ENCODE peak calls at places on chromosome 7, in six cellular contexts. J, E, A, L, Q and U are unnamed samples. For H3K4me1, the result is how much of the 10 kb centered on the place peaks cover.

GRCh38 chr7:56291-56913 is 136.0 kb upstream of the FAM20C start:
- DNase-seq in J (no peak), E (no peak), A (no peak), L (no peak), Q (no peak), U (no peak)

GRCh38 chr7:27329917-27330316 is 87.3 kb downstream of the EVX1 start:
- DNase-seq in J (no peak), E (no peak), A (no peak), L (no peak), Q (no peak), U (no peak)

GRCh38 chr7:132345030-132345429 is 231.2 kb downstream of the PLXNA4 start:
- DNase-seq in J (no peak), E (no peak), A (no peak), L (no peak), Q (no peak), U (no peak)

GRCh38 chr7:131226116-131226562 is 101.5 kb upstream of the MKLN1 start:
- DNase-seq in J (peak), E (no peak), A (no peak), L (peak), Q (no peak), U (no peak)

GRCh38 chr7:45588466-45588865 is 14.3 kb downstream of the ADCY1 start:
- DNase-seq in J (no peak), E (no peak), A (no peak), L (no peak), Q (no peak), U (no peak)

GRCh38 chr7:136063337-136063666 is 86.1 kb upstream of the MTPN start:
- DNase-seq in J (no peak), E (no peak), A (no peak), L (no peak), Q (no peak), U (no peak)

GRCh38 chr7:45181991-45182855 is 24.6 kb downstream of the RAMP3 start:
- DNase-seq in J (no peak), E (no peak), A (peak), L (no peak), Q (no peak), U (no peak)

GRCh38 chr7:22565315-22565811 is 65.4 kb upstream of the STEAP1B start:
- DNase-seq in J (peak), E (no peak), A (no peak), L (peak), Q (no peak), U (no peak)

GRCh38 chr7:90178592-90179279 is 24.5 kb downstream of the STEAP1 start:
- DNase-seq in J (peak), E (no peak), A (no peak), L (peak), Q (peak), U (peak)

GRCh38 chr7:77887567-77887966 is 89.0 kb downstream of the PHTF2 start:
- DNase-seq in J (peak), E (no peak), A (no peak), L (peak), Q (peak), U (no peak)

GRCh38 chr7:70177166-70177565 is 578.9 kb downstream of the AUTS2 start:
- DNase-seq in J (no peak), E (no peak), A (no peak), L (no peak), Q (no peak), U (no peak)

GRCh38 chr7:16668049-16668858 is 22.3 kb downstream of the BZW2 start:
- DNase-seq in J (peak), E (no peak), A (no peak), L (peak), Q (peak), U (peak)

GRCh38 chr7:41107330-41107937 is 595.5 kb downstream of the INHBA start:
- DNase-seq in J (peak), E (no peak), A (no peak), L (no peak), Q (peak), U (peak)

GRCh38 chr7:17913250-17913649 is 27.0 kb downstream of the SNX13 start:
- DNase-seq in J (no peak), E (no peak), A (no peak), L (no peak), Q (no peak), U (no peak)

GRCh38 chr7:53022893-53023292 is 12.5 kb upstream of the POM121L12 start:
- DNase-seq in J (no peak), E (no peak), A (no peak), L (no peak), Q (no peak), U (no peak)

GRCh38 chr7:45456747-45457146 is 117.4 kb upstream of the ADCY1 start:
- DNase-seq in J (no peak), E (no peak), A (no peak), L (no peak), Q (no peak), U (no peak)

GRCh38 chr7:106415433-106415832 is 130.7 kb upstream of the NAMPT start:
- DNase-seq in J (peak), E (no peak), A (no peak), L (peak), Q (no peak), U (no peak)

GRCh38 chr7:86908948-86909347 is 150.5 kb downstream of the ELAPOR2 start:
- DNase-seq in J (no peak), E (no peak), A (no peak), L (peak), Q (no peak), U (peak)

GRCh38 chr7:43535031-43535451 is 47.9 kb upstream of the STK17A start:
- DNase-seq in J (no peak), E (no peak), A (no peak), L (peak), Q (no peak), U (no peak)

GRCh38 chr7:106887376-106887775 is 22.3 kb downstream of the PIK3CG start:
- DNase-seq in J (no peak), E (no peak), A (no peak), L (no peak), Q (no peak), U (no peak)

GRCh38 chr7:111140091-111140870 is 49.4 kb downstream of the LRRN3 start:
- DNase-seq in J (no peak), E (no peak), A (no peak), L (no peak), Q (no peak), U (no peak)

GRCh38 chr7:130959743-130960207 is 225.8 kb upstream of the KLF14 start:
- DNase-seq in J (peak), E (no peak), A (no peak), L (peak), Q (peak), U (peak)

GRCh38 chr7:158655931-158656441 is 48.6 kb downstream of the NCAPG2 start:
- DNase-seq in J (no peak), E (no peak), A (no peak), L (no peak), Q (no peak), U (no peak)

GRCh38 chr7:116592445-116592844 is 67.6 kb downstream of the CAV1 start:
- DNase-seq in J (no peak), E (no peak), A (no peak), L (no peak), Q (no peak), U (peak)

GRCh38 chr7:73995330-73995729 is 32.6 kb upstream of the ELN start:
- DNase-seq in J (peak), E (no peak), A (no peak), L (peak), Q (peak), U (no peak)

GRCh38 chr7:66640802-66641525 is 12.3 kb downstream of the KCTD7 start:
- DNase-seq in J (no peak), E (no peak), A (no peak), L (no peak), Q (no peak), U (no peak)

GRCh38 chr7:34277016-34277800 is 371.9 kb downstream of the BMPER start:
- DNase-seq in J (peak), E (no peak), A (no peak), L (peak), Q (no peak), U (peak)

GRCh38 chr7:43664681-43665080 is 64.6 kb downstream of the COA1 start:
- DNase-seq in J (no peak), E (no peak), A (no peak), L (peak), Q (no peak), U (no peak)

GRCh38 chr7:13980474-13980873 is 9.0 kb downstream of the ETV1 start:
- DNase-seq in J (no peak), E (no peak), A (no peak), L (no peak), Q (no peak), U (no peak)

GRCh38 chr7:108000875-108001758 is 1.8 kb downstream of the LAMB1 start:
- DNase-seq in J (peak), E (peak), A (peak), L (peak), Q (peak), U (peak)
- H3K4me1 ChIP-seq in J (under half), E (under half), A (under half), L (under half), Q (under half), U (under half)

GRCh38 chr7:157278167-157278790 is 58.5 kb upstream of the DNAJB6 start:
- DNase-seq in J (no peak), E (no peak), A (no peak), L (no peak), Q (no peak), U (no peak)
- H2BK5ac ChIP-seq in J (no peak), E (no peak), A (no peak), L (no peak), Q (no peak), U (no peak)

GRCh38 chr7:7256731-7257274 is 74.5 kb downstream of the C1GALT1 start:
- DNase-seq in J (no peak), E (no peak), A (no peak), L (no peak), Q (no peak), U (no peak)

GRCh38 chr7:7257899-7258692 is 75.8 kb downstream of the C1GALT1 start:
- DNase-seq in J (peak), E (no peak), A (no peak), L (peak), Q (peak), U (no peak)

GRCh38 chr7:7251742-7252141 is 69.4 kb downstream of the C1GALT1 start:
- DNase-seq in J (no peak), E (no peak), A (no peak), L (no peak), Q (no peak), U (no peak)

GRCh38 chr7:7254908-7255307 is 72.6 kb downstream of the C1GALT1 start:
- DNase-seq in J (no peak), E (no peak), A (no peak), L (no peak), Q (no peak), U (peak)

DNA sequence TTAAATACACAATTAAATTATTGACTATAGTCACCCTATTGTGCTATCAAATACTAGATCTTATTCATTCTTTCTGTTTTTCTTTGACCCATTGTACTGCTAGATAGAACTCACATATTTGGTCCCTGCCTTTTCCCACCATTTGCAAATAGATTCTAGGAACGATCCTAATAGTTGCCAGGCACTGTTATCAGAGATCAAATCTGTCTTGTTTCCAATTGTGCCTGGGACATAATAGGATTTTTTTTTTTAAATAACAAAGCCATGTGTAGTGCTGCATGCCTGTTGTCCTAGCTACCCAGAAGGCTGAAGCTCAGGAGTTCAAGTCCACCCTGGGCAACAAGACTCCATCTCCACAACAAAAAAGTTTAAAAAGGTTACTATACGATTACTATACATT is 72.0 kb downstream of the C1GALT1 start:
- DNase-seq in J (no peak), E (no peak), A (no peak), L (no peak), Q (no peak), U (no peak)
- H3K4me1 ChIP-seq in J (under half), E (under half), A (under half), L (under half), Q (under half), U (under half)

GRCh38 chr7:83861876-83862275 is 212.9 kb upstream of the SEMA3E start:
- DNase-seq in J (no peak), E (no peak), A (no peak), L (no peak), Q (no peak), U (no peak)
- H2BK5ac ChIP-seq in J (no peak), E (no peak), A (no peak), L (no peak), Q (no peak), U (no peak)

GRCh38 chr7:36400023-36400422 is 10.4 kb downstream of the ANLN start:
- DNase-seq in J (peak), E (no peak), A (no peak), L (no peak), Q (peak), U (no peak)
- H3K4me1 ChIP-seq in J (under half), E (under half), A (under half), L (under half), Q (under half), U (under half)

GRCh38 chr7:157273208-157274202 is 63.3 kb upstream of the DNAJB6 start:
- DNase-seq in J (peak), E (peak), A (peak), L (peak), Q (peak), U (peak)
- H2BK5ac ChIP-seq in J (peak), E (no peak), A (no peak), L (no peak), Q (no peak), U (no peak)

GRCh38 chr7:82598958-82599357 is 155.4 kb upstream of the CACNA2D1 start:
- DNase-seq in J (peak), E (no peak), A (no peak), L (peak), Q (no peak), U (no peak)
- H3K4me1 ChIP-seq in J (under half), E (under half), A (under half), L (under half), Q (under half), U (under half)